ENCODE peak calls at places on chromosome 15, in four cellular contexts. H is fibroblast of pulmonary artery, S is sigmoid colon, J is astrocyte of the spinal cord. P is an unnamed sample.

GRCh38 chr15:70635895-70636294 is 127.5 kb downstream of the UACA start:
- DNase-seq in H (no peak), J (no peak), S (no peak), P (no peak)

GRCh38 chr15:51401872-51402517 is 60.5 kb downstream of the GLDN start:
- DNase-seq in S (no peak), J (no peak), H (peak), P (peak)

GRCh38 chr15:41490355-41490754 is 3.3 kb upstream of the ITPKA start:
- DNase-seq in S (no peak), J (peak), H (peak), P (peak)

GRCh38 chr15:89591834-89592233 is 16.6 kb downstream of the TICRR start:
- DNase-seq in S (no peak), J (peak), H (peak), P (peak)

GRCh38 chr15:42796955-42797779 is 60.2 kb upstream of the CDAN1 start:
- DNase-seq in H (peak), J (peak), S (no peak), P (peak)

GRCh38 chr15:66875588-66876422 is 173.8 kb downstream of the SMAD6 start:
- DNase-seq in S (peak), J (no peak), H (no peak), P (no peak)

GRCh38 chr15:70292511-70292760 is 194.7 kb upstream of the TLE3 start:
- DNase-seq in S (no peak), H (no peak), J (no peak), P (no peak)

GRCh38 chr15:92682772-92683510 is 27.4 kb upstream of the FAM174B start:
- DNase-seq in S (no peak), J (no peak), H (peak), P (no peak)

GRCh38 chr15:28169361-28169760 is 70.2 kb upstream of the OCA2 start:
- DNase-seq in J (no peak), H (no peak), S (no peak), P (no peak)

GRCh38 chr15:71572452-71573053 is 237.8 kb upstream of the NR2E3 start:
- DNase-seq in S (no peak), H (peak), J (peak), P (peak)

GRCh38 chr15:33716025-33716424 is 252.3 kb upstream of the CHRM5 start:
- DNase-seq in H (no peak), S (no peak), J (no peak), P (no peak)

GRCh38 chr15:70478251-70478990 is 284.9 kb downstream of the UACA start:
- DNase-seq in J (no peak), S (no peak), H (no peak), P (no peak)

GRCh38 chr15:82129144-82129692 is 83.4 kb upstream of the MEX3B start:
- DNase-seq in S (no peak), J (no peak), H (no peak), P (no peak)

GRCh38 chr15:91067026-91067425 is 33.0 kb upstream of the SV2B start:
- DNase-seq in J (no peak), S (no peak), H (peak), P (no peak)

GRCh38 chr15:68499620-68500312 is 67.8 kb upstream of the ITGA11 start:
- DNase-seq in S (no peak), H (no peak), J (no peak), P (no peak)

GRCh38 chr15:63385911-63386531 is 4.4 kb upstream of the CA12 start:
- DNase-seq in S (no peak), H (no peak), J (no peak), P (no peak)

GRCh38 chr15:73797366-73798158 is 44.4 kb upstream of the INSYN1 start:
- DNase-seq in S (no peak), J (no peak), H (no peak), P (no peak)

GRCh38 chr15:81480645-81481053 is 106.6 kb upstream of the TMC3 start:
- DNase-seq in H (peak), J (peak), S (no peak), P (peak)

GRCh38 chr15:60091150-60091549 is 87.0 kb downstream of the FOXB1 start:
- DNase-seq in H (peak), J (peak), S (no peak), P (peak)

GRCh38 chr15:36950371-36950770 is 150.0 kb downstream of the MEIS2 start:
- DNase-seq in J (no peak), H (no peak), S (no peak), P (no peak)

GRCh38 chr15:73922186-73923151 is 3.8 kb upstream of the LOXL1 start:
- DNase-seq in J (peak), H (peak), S (no peak), P (peak)

GRCh38 chr15:62153228-62153627 is 11.9 kb downstream of the C2CD4B start:
- DNase-seq in J (no peak), H (no peak), S (no peak), P (no peak)

GRCh38 chr15:35431281-35431680 is 114.7 kb downstream of the DPH6 start:
- DNase-seq in J (no peak), H (no peak), S (no peak), P (no peak)

GRCh38 chr15:74788042-74788715 is 6.3 kb downstream of the CSK start:
- DNase-seq in H (no peak), S (no peak), J (no peak), P (no peak)

GRCh38 chr15:48333553-48333952 is 2.3 kb downstream of the DUT start:
- DNase-seq in J (no peak), H (no peak), S (no peak), P (no peak)

GRCh38 chr15:25596644-25597562 is 158.1 kb upstream of the UBE3A start:
- DNase-seq in J (no peak), S (no peak), H (no peak), P (no peak)

GRCh38 chr15:52448010-52448890 is 80.4 kb downstream of the MYO5A start:
- DNase-seq in H (no peak), J (peak), S (no peak), P (no peak)

GRCh38 chr15:85582076-85582718 is 201.8 kb downstream of the AKAP13 start:
- DNase-seq in J (peak), H (peak), S (no peak), P (no peak)

GRCh38 chr15:28975766-28976179 is 90.0 kb downstream of the APBA2 start:
- DNase-seq in S (no peak), H (peak), J (peak), P (peak)

GRCh38 chr15:28128036-28128435 is 28.9 kb upstream of the OCA2 start:
- DNase-seq in S (no peak), H (no peak), J (no peak), P (no peak)

GRCh38 chr15:39357478-39358268 is 223.2 kb upstream of the THBS1 start:
- DNase-seq in H (peak), S (no peak), J (no peak), P (no peak)

GRCh38 chr15:91890614-91891013 is 37.1 kb downstream of the SLCO3A1 start:
- DNase-seq in H (peak), J (peak), S (no peak), P (no peak)

GRCh38 chr15:44788748-44789147 is 52.4 kb downstream of the TRIM69 start:
- DNase-seq in S (no peak), J (peak), H (no peak), P (no peak)

GRCh38 chr15:47987908-47988532 is 132.8 kb upstream of the SLC24A5 start:
- DNase-seq in J (peak), H (peak), S (no peak), P (peak)

GRCh38 chr15:90598679-90599078 is 69.0 kb downstream of the CRTC3 start:
- DNase-seq in S (no peak), H (no peak), J (no peak), P (no peak)

GRCh38 chr15:72227192-72227586 is 3.8 kb downstream of the PKM start:
- DNase-seq in H (peak), J (peak), S (no peak), P (peak)